ENCODE peak calls at places on chromosomes 1 and 21, in nine cellular contexts. One of them, this sample, is unnamed.

GRCh38 chr1:216653001-216653400 is 70.2 kb downstream of the ESRRG start:
- DNase-seq in lower lobe of right lung: no peak
- DNase-seq in stimulated activated CD4-positive, alpha-beta T cell treated with anti-CD3 and anti-CD28 coated beads, Interleukin-15, amount 100 ng/mL, for 1 hour: no peak
- DNase-seq in NCI-H446 treated with DMSO at 0.1 percent for 48 hours: no peak
- DNase-seq in iPS-NIHi11: no peak
- DNase-seq in fibroblast of mammary gland: no peak
- DNase-seq in central memory CD4-positive, alpha-beta T cell: no peak
- DNase-seq in occipital lobe: no peak
- DNase-seq in MM.1S: no peak
- DNase-seq in this sample: no peak

GRCh38 chr1:163307479-163308171 is 14.1 kb upstream of the NUF2 start:
- DNase-seq in lower lobe of right lung: no peak
- DNase-seq in stimulated activated CD4-positive, alpha-beta T cell treated with anti-CD3 and anti-CD28 coated beads, Interleukin-15, amount 100 ng/mL, for 1 hour: no peak
- DNase-seq in NCI-H446 treated with DMSO at 0.1 percent for 48 hours: no peak
- DNase-seq in iPS-NIHi11: no peak
- DNase-seq in fibroblast of mammary gland: peak
- DNase-seq in central memory CD4-positive, alpha-beta T cell: no peak
- DNase-seq in occipital lobe: no peak
- DNase-seq in MM.1S: no peak
- DNase-seq in this sample: no peak

GRCh38 chr21:34889287-34889536 is 159.9 kb downstream of the RUNX1 start:
- DNase-seq in lower lobe of right lung: peak
- DNase-seq in stimulated activated CD4-positive, alpha-beta T cell treated with anti-CD3 and anti-CD28 coated beads, Interleukin-15, amount 100 ng/mL, for 1 hour: no peak
- DNase-seq in NCI-H446 treated with DMSO at 0.1 percent for 48 hours: no peak
- DNase-seq in iPS-NIHi11: no peak
- DNase-seq in fibroblast of mammary gland: peak
- DNase-seq in central memory CD4-positive, alpha-beta T cell: no peak
- DNase-seq in occipital lobe: no peak
- DNase-seq in MM.1S: peak
- DNase-seq in this sample: peak

GRCh38 chr1:225449774-225450173 is 21.9 kb upstream of the LBR start:
- DNase-seq in lower lobe of right lung: no peak
- DNase-seq in stimulated activated CD4-positive, alpha-beta T cell treated with anti-CD3 and anti-CD28 coated beads, Interleukin-15, amount 100 ng/mL, for 1 hour: no peak
- DNase-seq in NCI-H446 treated with DMSO at 0.1 percent for 48 hours: no peak
- DNase-seq in iPS-NIHi11: no peak
- DNase-seq in fibroblast of mammary gland: no peak
- DNase-seq in central memory CD4-positive, alpha-beta T cell: no peak
- DNase-seq in occipital lobe: no peak
- DNase-seq in MM.1S: no peak
- DNase-seq in this sample: no peak

GRCh38 chr1:156858555-156858956 is 361 bp downstream of the INSRR start:
- DNase-seq in lower lobe of right lung: no peak
- DNase-seq in stimulated activated CD4-positive, alpha-beta T cell treated with anti-CD3 and anti-CD28 coated beads, Interleukin-15, amount 100 ng/mL, for 1 hour: no peak
- DNase-seq in NCI-H446 treated with DMSO at 0.1 percent for 48 hours: no peak
- DNase-seq in iPS-NIHi11: no peak
- DNase-seq in fibroblast of mammary gland: no peak
- DNase-seq in central memory CD4-positive, alpha-beta T cell: no peak
- DNase-seq in occipital lobe: no peak
- DNase-seq in MM.1S: no peak
- DNase-seq in this sample: no peak

GRCh38 chr1:154998201-154998780 is 4.3 kb upstream of the ZBTB7B start:
- DNase-seq in lower lobe of right lung: no peak
- DNase-seq in stimulated activated CD4-positive, alpha-beta T cell treated with anti-CD3 and anti-CD28 coated beads, Interleukin-15, amount 100 ng/mL, for 1 hour: no peak
- DNase-seq in NCI-H446 treated with DMSO at 0.1 percent for 48 hours: no peak
- DNase-seq in iPS-NIHi11: no peak
- DNase-seq in fibroblast of mammary gland: no peak
- DNase-seq in central memory CD4-positive, alpha-beta T cell: no peak
- DNase-seq in occipital lobe: no peak
- DNase-seq in MM.1S: no peak
- DNase-seq in this sample: no peak

GRCh38 chr1:74485622-74486021 is 26.8 kb downstream of the LRRC53 start:
- DNase-seq in lower lobe of right lung: no peak
- DNase-seq in stimulated activated CD4-positive, alpha-beta T cell treated with anti-CD3 and anti-CD28 coated beads, Interleukin-15, amount 100 ng/mL, for 1 hour: no peak
- DNase-seq in NCI-H446 treated with DMSO at 0.1 percent for 48 hours: peak
- DNase-seq in iPS-NIHi11: no peak
- DNase-seq in fibroblast of mammary gland: peak
- DNase-seq in central memory CD4-positive, alpha-beta T cell: no peak
- DNase-seq in occipital lobe: no peak
- DNase-seq in MM.1S: no peak
- DNase-seq in this sample: no peak

GRCh38 chr1:184805667-184806295 is 51.1 kb upstream of the EDEM3 start:
- DNase-seq in lower lobe of right lung: peak
- DNase-seq in stimulated activated CD4-positive, alpha-beta T cell treated with anti-CD3 and anti-CD28 coated beads, Interleukin-15, amount 100 ng/mL, for 1 hour: peak
- DNase-seq in NCI-H446 treated with DMSO at 0.1 percent for 48 hours: peak
- DNase-seq in iPS-NIHi11: peak
- DNase-seq in fibroblast of mammary gland: peak
- DNase-seq in central memory CD4-positive, alpha-beta T cell: peak
- DNase-seq in occipital lobe: peak
- DNase-seq in MM.1S: peak
- DNase-seq in this sample: peak

GRCh38 chr1:67532452-67533216 is 102.4 kb upstream of the SERBP1 start:
- DNase-seq in lower lobe of right lung: no peak
- DNase-seq in stimulated activated CD4-positive, alpha-beta T cell treated with anti-CD3 and anti-CD28 coated beads, Interleukin-15, amount 100 ng/mL, for 1 hour: no peak
- DNase-seq in NCI-H446 treated with DMSO at 0.1 percent for 48 hours: peak
- DNase-seq in iPS-NIHi11: peak
- DNase-seq in fibroblast of mammary gland: peak
- DNase-seq in central memory CD4-positive, alpha-beta T cell: peak
- DNase-seq in occipital lobe: peak
- DNase-seq in MM.1S: peak
- DNase-seq in this sample: peak

GRCh38 chr1:73026114-73026513 is 743.8 kb upstream of the NEGR1 start:
- DNase-seq in lower lobe of right lung: no peak
- DNase-seq in stimulated activated CD4-positive, alpha-beta T cell treated with anti-CD3 and anti-CD28 coated beads, Interleukin-15, amount 100 ng/mL, for 1 hour: no peak
- DNase-seq in NCI-H446 treated with DMSO at 0.1 percent for 48 hours: no peak
- DNase-seq in iPS-NIHi11: no peak
- DNase-seq in fibroblast of mammary gland: no peak
- DNase-seq in central memory CD4-positive, alpha-beta T cell: no peak
- DNase-seq in occipital lobe: no peak
- DNase-seq in MM.1S: no peak
- DNase-seq in this sample: no peak

GRCh38 chr1:203465943-203466342 is 9.7 kb upstream of the PRELP start:
- DNase-seq in lower lobe of right lung: no peak
- DNase-seq in stimulated activated CD4-positive, alpha-beta T cell treated with anti-CD3 and anti-CD28 coated beads, Interleukin-15, amount 100 ng/mL, for 1 hour: no peak
- DNase-seq in NCI-H446 treated with DMSO at 0.1 percent for 48 hours: no peak
- DNase-seq in iPS-NIHi11: peak
- DNase-seq in fibroblast of mammary gland: no peak
- DNase-seq in central memory CD4-positive, alpha-beta T cell: no peak
- DNase-seq in occipital lobe: no peak
- DNase-seq in MM.1S: no peak
- DNase-seq in this sample: peak

GRCh38 chr1:34779962-34780361 is 1.1 kb upstream of the GJB3 start:
- DNase-seq in lower lobe of right lung: no peak
- DNase-seq in stimulated activated CD4-positive, alpha-beta T cell treated with anti-CD3 and anti-CD28 coated beads, Interleukin-15, amount 100 ng/mL, for 1 hour: no peak
- DNase-seq in NCI-H446 treated with DMSO at 0.1 percent for 48 hours: no peak
- DNase-seq in iPS-NIHi11: no peak
- DNase-seq in fibroblast of mammary gland: no peak
- DNase-seq in central memory CD4-positive, alpha-beta T cell: no peak
- DNase-seq in occipital lobe: no peak
- DNase-seq in MM.1S: no peak
- DNase-seq in this sample: no peak

This sample was measured in NCI-H345.